ENCODE peak calls at places on chromosomes 7 and 10, in nine cellular contexts. D, E, M, P, W, G, H, X and L are unnamed samples.

GRCh38 chr7:35003679-35004278 is 33.5 kb downstream of the DPY19L1 start:
- DNase-seq in G (peak), H (no peak), X (peak), P (peak), M (no peak), D (peak), W (peak), E (peak), L (peak)

GRCh38 chr10:122678266-122678665 is 21.4 kb downstream of the C10orf120 start:
- DNase-seq in D (no peak), M (no peak), E (no peak), W (no peak), H (no peak), P (no peak), G (no peak), X (no peak), L (no peak)

GRCh38 chr7:2757904-2758672 is 70.1 kb downstream of the AMZ1 start:
- DNase-seq in M (no peak), X (peak), P (no peak), W (no peak), G (peak), E (peak), D (peak), H (no peak), L (no peak)

GRCh38 chr10:14093735-14094484 is 236.8 kb downstream of the FRMD4A start:
- DNase-seq in M (peak), E (peak), P (no peak), H (peak), W (peak), G (no peak), X (peak), D (no peak), L (peak)

GRCh38 chr10:20885678-20886077 is 11.4 kb downstream of the NEBL start:
- DNase-seq in X (peak), M (no peak), E (no peak), H (no peak), W (no peak), G (no peak), P (no peak), D (no peak), L (no peak)

GRCh38 chr7:154241988-154242387 is 189.8 kb downstream of the DPP6 start:
- DNase-seq in P (no peak), G (no peak), H (no peak), D (no peak), W (no peak), X (no peak), M (no peak), E (no peak), L (no peak)

GRCh38 chr7:24741691-24742639 is 15.3 kb downstream of the GSDME start:
- DNase-seq in G (peak), P (no peak), M (no peak), E (peak), H (no peak), D (peak), W (no peak), X (peak), L (no peak)

GRCh38 chr7:608361-608760 is 88.7 kb upstream of the PDGFA start:
- DNase-seq in W (peak), X (no peak), D (no peak), H (no peak), E (no peak), G (no peak), M (no peak), P (no peak), L (no peak)

GRCh38 chr10:12547301-12547771 is 198.0 kb downstream of the CAMK1D start:
- DNase-seq in D (no peak), M (no peak), X (no peak), P (no peak), G (no peak), H (no peak), E (no peak), W (no peak), L (no peak)

GRCh38 chr10:119496282-119496681 is 46.2 kb downstream of the RGS10 start:
- DNase-seq in W (no peak), G (no peak), E (no peak), M (no peak), D (no peak), H (no peak), P (no peak), X (no peak), L (no peak)

GRCh38 chr7:44216521-44217030 is 15.8 kb downstream of the YKT6 start:
- DNase-seq in G (no peak), M (no peak), H (peak), W (peak), D (no peak), P (no peak), E (no peak), X (no peak), L (no peak)

DNA sequence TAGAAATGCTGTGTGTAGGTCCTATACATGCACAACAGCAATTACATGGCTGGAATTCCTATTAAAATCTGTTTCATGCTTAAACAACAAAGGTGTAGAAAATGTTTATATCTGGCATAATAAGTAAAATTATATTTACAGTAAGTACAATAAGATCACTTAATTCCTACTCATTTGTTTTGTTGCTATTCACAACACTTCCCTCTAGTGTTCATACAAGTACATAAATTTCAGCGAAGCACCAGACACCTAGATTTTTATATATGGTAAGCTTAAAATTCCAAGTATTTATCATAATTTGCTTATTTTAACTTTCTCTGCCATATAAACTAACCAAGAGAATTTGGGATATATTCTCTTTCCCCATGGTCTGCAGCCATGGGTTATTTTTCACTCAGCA is 51.8 kb upstream of the ANK3 start:
- DNase-seq in M (no peak), X (no peak), E (no peak), H (no peak), G (no peak), P (no peak), D (no peak), W (no peak), L (no peak)
- TF ChIP-seq CTCF in M (peak), X (peak), E (peak), H (peak), G (peak), P (no peak), D (peak), W (no peak), L (peak)

GRCh38 chr10:28940158-28940888 is 263.0 kb downstream of the BAMBI start:
- DNase-seq in D (no peak), G (no peak), X (no peak), E (no peak), H (no peak), M (no peak), P (no peak), W (no peak), L (no peak)

GRCh38 chr10:28937959-28938358 is 260.6 kb downstream of the BAMBI start:
- DNase-seq in G (no peak), P (no peak), M (no peak), W (no peak), E (no peak), X (no peak), D (no peak), H (no peak), L (no peak)

GRCh38 chr10:28942012-28942411 is 264.7 kb downstream of the BAMBI start:
- DNase-seq in X (no peak), E (no peak), D (no peak), W (no peak), M (no peak), G (no peak), H (no peak), P (no peak), L (no peak)

GRCh38 chr10:28938745-28939144 is 261.4 kb downstream of the BAMBI start:
- DNase-seq in H (no peak), W (no peak), P (no peak), D (no peak), E (no peak), X (no peak), M (no peak), G (no peak), L (no peak)

DNA sequence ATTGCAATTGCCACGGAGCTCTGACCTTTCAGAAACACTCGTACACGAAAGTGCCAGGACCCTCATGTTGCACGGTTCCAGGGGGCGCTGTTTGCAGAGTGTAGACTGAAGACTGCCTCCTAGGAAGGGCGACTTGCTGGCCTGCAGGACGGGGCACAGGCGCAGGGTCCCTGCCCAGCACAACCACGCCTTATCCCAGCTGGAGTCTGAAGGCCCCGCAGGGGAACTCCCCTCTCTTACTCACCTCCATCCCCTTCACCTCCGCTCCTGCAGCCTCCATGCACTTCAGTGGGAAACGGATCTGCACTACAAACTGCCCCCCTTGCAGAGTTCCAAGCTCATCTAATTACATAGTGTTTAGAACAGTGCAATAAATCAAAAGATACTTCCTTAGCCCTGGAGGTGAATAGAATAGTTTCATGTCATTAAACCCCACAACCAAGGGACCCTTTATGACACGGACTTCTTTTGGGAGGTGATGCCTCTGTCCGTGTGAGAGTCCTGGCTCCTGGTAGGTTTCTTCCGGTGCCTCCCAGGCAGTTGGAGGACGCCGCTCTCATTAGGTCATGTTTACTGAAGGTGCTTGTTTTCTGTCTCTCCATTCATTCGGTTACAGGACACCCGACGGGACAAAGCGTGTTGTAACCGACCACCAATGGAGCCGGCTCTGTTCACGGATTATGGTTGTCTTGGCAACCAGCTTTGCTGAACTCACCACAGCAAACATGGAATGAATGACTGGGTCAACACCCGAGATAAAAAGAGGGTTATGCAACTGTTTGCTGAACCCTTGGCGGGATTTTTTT is 262.2 kb downstream of the BAMBI start:
- DNase-seq in M (peak), W (peak), E (no peak), X (peak), P (peak), D (peak), H (peak), G (peak), L (peak)
- TF ChIP-seq CTCF in M (peak), W (peak), E (peak), X (peak), P (no peak), D (no peak), H (peak), G (no peak), L (peak)

DNA sequence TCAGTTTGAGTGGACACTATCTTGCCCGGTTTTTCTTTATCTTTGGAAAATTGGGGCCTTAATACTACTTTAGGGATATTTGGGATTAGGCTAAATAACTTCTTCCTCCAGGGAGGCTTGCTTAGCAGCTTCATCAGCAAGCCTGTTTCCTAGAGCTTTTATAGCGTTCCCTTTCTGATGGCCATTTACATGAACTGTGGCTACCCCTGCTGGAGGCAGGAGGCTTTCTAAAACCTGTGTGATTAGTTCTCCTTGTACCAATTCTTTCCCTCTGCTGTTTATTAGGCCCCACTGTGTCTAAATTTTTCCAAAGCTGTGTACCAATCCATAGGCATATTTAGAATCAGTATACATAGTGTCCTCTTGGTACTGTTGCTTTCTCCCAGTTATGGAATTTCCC is 61.7 kb upstream of the CNTNAP2 start:
- DNase-seq in H (no peak), G (no peak), D (no peak), X (no peak), M (no peak), P (no peak), E (no peak), W (no peak), L (no peak)
- TF ChIP-seq CTCF in H (no peak), G (no peak), D (no peak), X (no peak), M (no peak), P (no peak), E (no peak), W (no peak), L (no peak)

DNA sequence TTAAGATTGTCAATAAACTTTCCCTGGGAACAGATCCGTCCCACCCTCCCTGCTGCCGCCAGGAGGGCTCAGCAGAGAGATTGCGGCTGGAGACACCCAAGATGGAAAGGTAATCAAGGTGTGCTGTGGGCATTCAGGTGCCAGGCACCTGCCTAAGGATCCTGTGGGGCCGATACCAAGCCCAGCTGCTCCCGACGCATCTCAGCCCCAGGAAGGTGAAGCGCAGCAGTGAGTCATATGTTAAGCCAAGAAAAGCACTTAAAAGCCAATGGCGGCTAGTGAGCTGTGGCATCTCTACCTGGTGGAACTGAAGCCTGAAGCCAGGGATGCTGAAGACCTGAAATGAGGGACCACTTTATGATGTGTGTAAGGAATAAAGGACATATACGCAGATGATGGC is 6.1 kb downstream of the WDR86 start:
- DNase-seq in G (no peak), E (no peak), M (no peak), H (no peak), D (no peak), W (no peak), X (no peak), P (no peak), L (no peak)
- TF ChIP-seq CTCF in G (no peak), E (no peak), M (no peak), H (no peak), D (no peak), W (no peak), X (no peak), P (no peak), L (no peak)

GRCh38 chr7:68449099-68449498 is 1149.2 kb upstream of the AUTS2 start:
- DNase-seq in X (no peak), G (no peak), M (no peak), H (no peak), P (no peak), W (no peak), E (no peak), D (no peak), L (no peak)
- TF ChIP-seq CTCF in X (no peak), G (no peak), M (no peak), H (no peak), P (no peak), W (no peak), E (no peak), D (no peak), L (no peak)

DNA sequence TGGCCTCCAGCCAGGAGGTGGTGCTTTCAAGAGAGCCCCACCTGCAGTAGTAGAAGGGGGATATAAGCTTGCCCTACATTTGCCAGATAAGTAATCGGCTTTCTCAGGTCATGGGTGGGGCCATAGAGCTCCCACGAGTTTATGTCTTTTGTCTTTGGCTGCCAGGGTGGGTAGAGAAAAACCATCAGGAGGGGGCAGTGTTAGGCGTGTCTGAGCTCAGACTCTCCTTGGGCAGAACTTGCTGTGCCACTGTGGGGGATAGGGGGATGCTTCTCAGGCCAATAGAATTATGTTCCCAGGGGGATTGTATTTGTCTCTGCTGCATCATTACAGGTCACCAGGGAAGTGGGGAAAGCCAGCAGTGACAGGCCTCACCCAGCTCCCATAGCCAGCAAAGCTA is 12.3 kb upstream of the MRPS33 start:
- DNase-seq in E (no peak), G (no peak), W (no peak), H (no peak), D (no peak), P (no peak), M (no peak), X (no peak), L (no peak)
- TF ChIP-seq CTCF in E (no peak), G (no peak), W (no peak), H (no peak), D (no peak), P (no peak), M (no peak), X (no peak), L (no peak)

GRCh38 chr7:18693401-18693800 is 197.9 kb downstream of the HDAC9 start:
- DNase-seq in E (peak), H (peak), P (no peak), D (peak), G (peak), W (no peak), M (no peak), X (peak), L (no peak)
- TF ChIP-seq CTCF in E (peak), H (no peak), P (peak), D (peak), G (peak), W (peak), M (peak), X (peak), L (peak)

GRCh38 chr7:98921608-98922372 is 43.5 kb downstream of the TRRAP start:
- DNase-seq in M (no peak), H (no peak), X (no peak), D (no peak), P (no peak), G (no peak), W (no peak), E (no peak), L (no peak)
- TF ChIP-seq CTCF in M (no peak), H (no peak), X (no peak), D (no peak), P (no peak), G (no peak), W (no peak), E (no peak), L (no peak)

DNA sequence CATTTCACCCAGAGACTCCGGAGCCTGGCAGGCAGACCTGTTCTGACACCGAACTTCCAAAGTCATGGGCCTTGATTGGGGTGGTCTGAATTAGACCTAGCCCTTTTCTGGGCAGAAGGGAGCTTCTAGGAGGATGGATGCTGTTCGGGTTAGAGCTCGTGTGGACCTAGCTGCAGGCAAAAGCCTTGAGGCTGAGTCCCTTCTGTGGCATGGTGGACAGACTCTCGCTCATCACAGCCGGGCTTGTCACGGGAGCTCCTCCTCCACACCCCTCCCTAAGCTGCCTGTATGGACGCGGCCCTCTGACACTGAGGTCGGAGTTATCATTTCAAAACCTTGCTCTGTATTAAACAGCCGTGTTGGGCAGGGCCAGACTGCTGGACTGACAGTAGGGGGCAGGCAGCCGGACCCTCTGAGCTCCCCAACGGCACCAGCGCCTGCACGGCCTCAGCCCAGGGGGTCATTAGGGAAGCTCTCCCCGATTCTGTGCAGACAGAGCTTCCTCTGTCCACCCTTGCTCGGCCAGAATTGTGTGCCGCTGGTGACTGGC is 2.2 kb downstream of the IRF5 start:
- DNase-seq in W (no peak), P (peak), X (no peak), D (no peak), H (no peak), M (no peak), G (no peak), E (no peak), L (no peak)
- TF ChIP-seq CTCF in W (no peak), P (no peak), X (no peak), D (no peak), H (no peak), M (no peak), G (no peak), E (no peak), L (no peak)